ENCODE peak calls at places on chromosomes 11 and 22, in eight cellular contexts. B, H, S, C, O, J, Q and Y are unnamed samples.

GRCh38 chr11:118006153-118006534 is 19.9 kb downstream of the IL10RA start:
- DNase-seq in B (no peak), H (no peak), S (no peak), C (no peak), O (no peak), J (no peak), Q (peak), Y (peak)

GRCh38 chr22:23075525-23076216 is 5.4 kb downstream of the GNAZ start:
- DNase-seq in B (no peak), H (no peak), S (no peak), C (no peak), O (peak), J (no peak), Q (no peak), Y (no peak)

GRCh38 chr22:48140261-48140660 is 1377.8 kb downstream of the TBC1D22A start:
- DNase-seq in B (no peak), H (no peak), S (no peak), C (no peak), O (no peak), J (no peak), Q (peak), Y (no peak)

GRCh38 chr11:77842451-77843121 is 21.6 kb downstream of the AAMDC start:
- DNase-seq in B (no peak), H (no peak), S (no peak), C (no peak), O (no peak), J (no peak), Q (no peak), Y (no peak)

GRCh38 chr11:65546217-65546958 is 11.8 kb downstream of the LTBP3 start:
- DNase-seq in B (peak), H (peak), S (no peak), C (no peak), O (peak), J (peak), Q (no peak), Y (no peak)

GRCh38 chr11:74316772-74317505 is 5.5 kb upstream of the P4HA3 start:
- DNase-seq in B (no peak), H (no peak), S (no peak), C (peak), O (no peak), J (no peak), Q (no peak), Y (no peak)

GRCh38 chr11:10304495-10305261 is at the start of gene ADM:
- DNase-seq in B (peak), H (peak), S (peak), C (peak), O (peak), J (peak), Q (peak), Y (peak)

GRCh38 chr22:30890689-30891442 is 77.7 kb downstream of the MORC2 start:
- DNase-seq in B (peak), H (no peak), S (peak), C (peak), O (no peak), J (peak), Q (no peak), Y (peak)

GRCh38 chr11:61627831-61628753 is 47.2 kb upstream of the SYT7 start:
- DNase-seq in B (peak), H (peak), S (peak), C (peak), O (peak), J (peak), Q (peak), Y (no peak)

GRCh38 chr11:117509543-117509942 is 181.9 kb downstream of the CEP164 start:
- DNase-seq in B (no peak), H (no peak), S (no peak), C (no peak), O (no peak), J (no peak), Q (no peak), Y (no peak)

GRCh38 chr11:16758382-16759024 is 20.1 kb downstream of the C11orf58 start:
- DNase-seq in B (no peak), H (no peak), S (no peak), C (no peak), O (no peak), J (no peak), Q (no peak), Y (no peak)

DNA sequence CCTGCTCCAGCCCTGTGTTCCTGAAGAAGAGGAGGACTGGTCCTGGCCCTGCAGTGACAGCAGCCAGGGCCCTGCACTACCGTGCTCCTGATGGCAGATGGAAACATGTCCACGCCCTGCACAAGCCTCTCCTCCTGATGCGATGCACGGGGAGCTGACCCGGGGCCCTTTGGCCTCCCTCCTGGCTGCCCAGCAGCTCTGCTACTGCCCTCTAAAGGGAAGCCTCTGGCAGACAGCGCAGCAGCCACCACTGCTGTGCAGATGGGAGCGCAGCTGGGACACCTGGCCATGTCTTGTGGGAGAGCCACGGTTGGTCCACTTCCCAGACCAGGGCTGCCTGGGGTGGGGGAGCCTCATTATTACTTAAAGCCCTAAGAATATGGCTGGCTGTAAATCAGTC is 38.2 kb downstream of the TBX1 start:
- DNase-seq in B (no peak), H (no peak), S (no peak), C (no peak), O (peak), J (no peak), Q (no peak), Y (no peak)
- TF ChIP-seq CTCF in B (no peak), H (no peak), S (no peak), C (no peak), O (no peak), J (no peak), Q (no peak), Y (no peak)

DNA sequence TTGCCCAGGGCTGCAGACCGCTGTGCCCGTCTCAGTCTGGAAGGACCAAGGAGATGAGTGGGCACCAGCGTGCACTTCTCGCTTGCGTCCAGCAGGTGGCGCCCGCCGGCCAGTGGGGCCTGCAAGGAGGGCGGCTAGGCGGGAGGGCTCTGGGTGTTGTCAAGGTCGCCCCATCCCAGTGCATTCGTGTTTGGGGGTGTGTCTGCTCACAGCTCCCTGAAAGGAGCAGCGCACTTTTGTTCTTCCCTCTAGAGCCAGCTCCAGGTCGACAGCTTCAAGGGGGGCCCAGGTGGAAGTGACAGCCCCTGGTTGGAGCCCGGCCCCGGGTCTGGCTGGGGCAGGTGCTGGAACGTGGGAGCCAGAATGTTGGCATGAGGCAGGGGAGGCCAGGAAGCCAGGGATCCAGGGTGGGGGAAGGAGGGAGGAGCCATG is 23.4 kb upstream of the MPPED1 start:
- DNase-seq in B (peak), H (peak), S (no peak), C (peak), O (peak), J (peak), Q (peak), Y (peak)
- TF ChIP-seq CTCF in B (peak), H (peak), S (peak), C (peak), O (peak), J (peak), Q (peak), Y (peak)

DNA sequence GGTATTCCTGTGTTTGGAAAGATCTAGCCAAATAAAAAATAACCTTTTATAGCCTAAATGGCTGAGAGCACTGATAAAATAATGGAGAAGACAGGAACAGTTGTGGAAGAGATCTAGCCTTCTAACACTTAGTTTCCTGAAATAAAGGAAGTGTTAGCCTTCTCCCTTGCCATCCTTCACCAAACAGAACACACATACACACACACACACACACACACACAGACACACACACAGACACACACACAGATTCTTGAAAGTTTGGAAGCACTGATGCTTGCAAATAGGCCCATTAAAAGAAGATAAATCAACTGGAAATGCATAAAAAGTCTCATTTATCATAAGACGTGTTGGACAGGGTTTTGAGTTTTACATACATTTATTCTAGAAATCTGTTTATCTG is 37.5 kb downstream of the KIRREL3 start:
- DNase-seq in B (no peak), H (no peak), S (no peak), C (no peak), O (no peak), J (no peak), Q (no peak), Y (no peak)
- TF ChIP-seq CTCF in B (no peak), H (no peak), S (no peak), C (no peak), O (no peak), J (no peak), Q (no peak), Y (no peak)

GRCh38 chr11:7353100-7353499 is 101.4 kb downstream of the SYT9 start:
- DNase-seq in B (peak), H (no peak), S (no peak), C (peak), O (no peak), J (peak), Q (no peak), Y (no peak)
- TF ChIP-seq CTCF in B (peak), H (peak), S (peak), C (peak), O (peak), J (peak), Q (no peak), Y (peak)

GRCh38 chr22:45551310-45552016 is 48.8 kb downstream of the FBLN1 start:
- DNase-seq in B (peak), H (peak), S (no peak), C (no peak), O (no peak), J (no peak), Q (no peak), Y (no peak)

GRCh38 chr22:45553333-45554039 is 50.8 kb downstream of the FBLN1 start:
- DNase-seq in B (peak), H (peak), S (peak), C (peak), O (no peak), J (peak), Q (peak), Y (peak)

GRCh38 chr22:45552017-45552411 is 49.3 kb downstream of the FBLN1 start:
- DNase-seq in B (peak), H (no peak), S (no peak), C (no peak), O (no peak), J (no peak), Q (no peak), Y (no peak)

GRCh38 chr22:45554040-45554406 is 51.3 kb downstream of the FBLN1 start:
- DNase-seq in B (no peak), H (no peak), S (no peak), C (no peak), O (no peak), J (no peak), Q (no peak), Y (no peak)

DNA sequence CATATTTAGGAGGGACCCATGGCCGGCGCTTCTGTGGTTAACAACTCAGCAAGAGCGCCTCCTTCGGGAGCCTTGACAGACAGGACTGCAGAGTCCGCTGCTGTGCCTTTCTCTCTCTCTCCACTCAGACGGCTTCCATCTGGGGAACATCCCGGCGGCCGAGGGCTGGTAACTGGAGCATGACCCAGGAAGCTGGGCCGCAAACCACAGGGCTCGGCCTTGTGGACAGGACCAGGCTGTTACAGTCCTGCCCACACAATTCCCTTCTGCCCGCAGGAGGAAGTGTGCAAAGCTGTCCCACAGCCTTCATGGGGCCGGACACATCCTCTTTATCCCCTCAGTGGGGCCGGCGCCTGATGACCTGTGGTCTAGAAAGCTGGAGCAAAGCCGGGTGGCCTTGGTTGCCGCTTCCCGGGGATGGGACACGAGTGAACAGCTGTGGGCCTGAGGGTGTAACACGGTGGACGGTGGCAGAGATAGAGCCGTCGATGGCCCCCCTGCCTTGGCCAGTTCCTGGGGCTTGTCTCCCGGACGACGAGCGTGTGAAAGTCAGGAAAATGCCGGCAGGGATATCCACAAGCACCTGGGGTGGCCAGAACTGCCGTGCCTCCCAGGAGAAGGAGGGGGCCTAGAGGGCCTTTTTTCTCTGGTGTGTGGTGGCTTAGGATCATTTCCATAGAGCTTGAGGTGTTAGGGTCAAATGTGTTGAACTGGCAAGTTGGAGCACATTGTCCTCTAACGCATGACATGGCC is 50.1 kb downstream of the FBLN1 start:
- DNase-seq in B (peak), H (peak), S (no peak), C (peak), O (no peak), J (no peak), Q (no peak), Y (peak)
- TF ChIP-seq CTCF in B (peak), H (peak), S (peak), C (peak), O (no peak), J (no peak), Q (no peak), Y (peak)

DNA sequence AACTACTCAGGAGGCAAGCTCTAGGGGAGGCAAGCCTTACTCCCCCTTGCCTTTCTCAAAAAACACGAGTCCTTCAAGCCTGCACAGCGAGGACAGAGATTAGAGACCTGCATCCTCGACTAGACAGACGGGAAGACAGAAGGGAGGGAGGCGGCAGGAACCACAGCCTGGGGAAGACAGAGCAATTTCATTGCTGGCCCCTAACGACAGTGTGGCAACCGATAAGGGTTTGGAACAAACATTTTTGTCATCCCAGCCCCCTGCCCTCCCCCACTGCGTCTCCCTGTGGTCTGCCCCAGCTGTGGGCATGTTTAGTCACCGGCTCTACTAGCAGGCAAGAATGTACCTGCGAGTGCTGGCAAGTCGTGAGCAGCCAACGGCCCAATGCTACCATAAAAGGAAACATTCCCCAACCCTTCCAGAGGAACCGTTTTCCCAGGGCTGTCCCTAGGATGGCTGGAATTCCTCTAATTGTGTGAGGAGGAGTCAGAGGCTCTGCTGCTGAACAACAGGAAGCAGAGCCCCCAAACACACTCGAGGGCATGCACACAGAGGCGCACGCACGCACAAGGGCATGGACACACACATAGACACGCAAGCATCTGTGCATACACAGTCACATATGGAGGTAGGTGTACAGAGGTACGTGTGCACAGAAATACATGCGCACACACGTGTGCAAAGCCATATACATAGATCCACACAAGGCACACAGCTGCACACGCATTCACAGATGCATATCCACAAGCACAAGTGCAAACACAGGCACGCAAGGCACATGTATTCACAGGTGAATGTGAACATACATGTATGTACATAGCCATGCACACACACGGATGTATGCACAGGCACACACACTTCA is 58.3 kb downstream of the MYH9 start:
- DNase-seq in B (peak), H (no peak), S (peak), C (peak), O (no peak), J (no peak), Q (peak), Y (no peak)
- TF ChIP-seq CTCF in B (no peak), H (no peak), S (no peak), C (no peak), O (no peak), J (no peak), Q (no peak), Y (no peak)

DNA sequence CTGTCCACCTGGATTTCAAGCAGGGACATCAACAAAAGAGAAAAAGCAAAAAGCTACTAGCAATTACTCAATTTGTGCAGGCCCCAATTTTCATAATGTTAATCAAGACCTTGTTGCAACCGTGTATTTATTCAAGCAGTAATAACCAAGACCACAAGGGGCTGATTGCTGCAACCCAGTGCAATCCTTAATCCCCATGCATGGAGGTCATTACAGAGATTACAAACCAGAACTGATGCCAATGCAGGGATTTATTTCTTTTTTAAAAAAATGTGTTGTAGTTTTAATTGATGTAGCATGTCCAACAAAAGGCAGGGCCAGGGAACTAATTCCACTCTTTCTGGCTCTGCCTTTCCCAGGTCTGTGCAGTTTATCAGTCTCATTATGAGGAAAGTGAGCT is 18.4 kb downstream of the TECTA start:
- DNase-seq in B (no peak), H (no peak), S (no peak), C (no peak), O (no peak), J (no peak), Q (no peak), Y (no peak)
- TF ChIP-seq CTCF in B (peak), H (no peak), S (no peak), C (peak), O (peak), J (no peak), Q (no peak), Y (no peak)